ENCODE peak calls at places on chromosomes 11 and 22, in five cellular contexts. R is mesenchymal stem cell, S is pancreas, N is OCI-LY7, J is tibial artery. Y is an unnamed sample.

GRCh38 chr11:75490221-75491181 is 35.2 kb downstream of the GDPD5 start:
- DNase-seq in R (no peak), S (no peak), N (no peak), J (no peak), Y (no peak)

GRCh38 chr22:36505998-36506635 is 723 bp downstream of the FOXRED2 start:
- DNase-seq in R (no peak), S (no peak), N (no peak), J (peak; percentile 75), Y (no peak)

GRCh38 chr22:23282089-23282501 is 101.8 kb downstream of the BCR start:
- DNase-seq in R (peak; percentile 12), S (peak; percentile 39), N (no peak), J (peak; percentile 98), Y (no peak)

GRCh38 chr11:63862923-63863322 is 24.0 kb downstream of the MARK2 start:
- DNase-seq in R (peak; percentile 56), S (peak; percentile 70), N (no peak), J (no peak), Y (no peak)

GRCh38 chr22:27314276-27314807 is 487.2 kb downstream of the MN1 start:
- DNase-seq in R (no peak), S (peak; percentile 39), N (no peak), J (no peak), Y (peak; percentile 44)

GRCh38 chr11:848380-848931 is 5.8 kb downstream of the TSPAN4 start:
- DNase-seq in R (peak; percentile 50), S (no peak), N (peak; percentile 71), J (no peak), Y (peak; percentile 71)

GRCh38 chr11:88402784-88403183 is 65.2 kb upstream of the CTSC start:
- DNase-seq in R (peak; percentile 65), S (no peak), N (no peak), J (no peak), Y (no peak)

GRCh38 chr11:9017773-9018172 is 14.0 kb upstream of the NRIP3 start:
- DNase-seq in R (peak; percentile 45), S (peak; percentile 17), N (no peak), J (peak; percentile 70), Y (no peak)

GRCh38 chr22:31138126-31138525 is 2.2 kb downstream of the PLA2G3 start:
- DNase-seq in R (no peak), S (no peak), N (no peak), J (no peak), Y (no peak)

GRCh38 chr11:102615077-102615893 is 9.8 kb downstream of the MMP20 start:
- DNase-seq in R (no peak), S (no peak), N (no peak), J (no peak), Y (no peak)

GRCh38 chr11:92550411-92550810 is 325.8 kb downstream of the FAT3 start:
- DNase-seq in R (no peak), S (peak; percentile 49), N (no peak), J (no peak), Y (no peak)

GRCh38 chr11:19646921-19647320 is 65.7 kb upstream of the NAV2 start:
- DNase-seq in R (peak; percentile 93), S (no peak), N (no peak), J (no peak), Y (no peak)

GRCh38 chr22:29750029-29750428 is 16.8 kb downstream of the ZMAT5 start:
- DNase-seq in R (no peak), S (no peak), N (no peak), J (no peak), Y (no peak)

GRCh38 chr22:29747832-29748231 is 19.0 kb downstream of the ZMAT5 start:
- DNase-seq in R (no peak), S (no peak), N (no peak), J (no peak), Y (no peak)

GRCh38 chr22:29750559-29750958 is 16.2 kb downstream of the ZMAT5 start:
- DNase-seq in R (no peak), S (no peak), N (no peak), J (no peak), Y (no peak)

GRCh38 chr22:29751139-29751538 is 15.7 kb downstream of the ZMAT5 start:
- DNase-seq in R (no peak), S (no peak), N (peak; percentile 12), J (no peak), Y (no peak)

DNA sequence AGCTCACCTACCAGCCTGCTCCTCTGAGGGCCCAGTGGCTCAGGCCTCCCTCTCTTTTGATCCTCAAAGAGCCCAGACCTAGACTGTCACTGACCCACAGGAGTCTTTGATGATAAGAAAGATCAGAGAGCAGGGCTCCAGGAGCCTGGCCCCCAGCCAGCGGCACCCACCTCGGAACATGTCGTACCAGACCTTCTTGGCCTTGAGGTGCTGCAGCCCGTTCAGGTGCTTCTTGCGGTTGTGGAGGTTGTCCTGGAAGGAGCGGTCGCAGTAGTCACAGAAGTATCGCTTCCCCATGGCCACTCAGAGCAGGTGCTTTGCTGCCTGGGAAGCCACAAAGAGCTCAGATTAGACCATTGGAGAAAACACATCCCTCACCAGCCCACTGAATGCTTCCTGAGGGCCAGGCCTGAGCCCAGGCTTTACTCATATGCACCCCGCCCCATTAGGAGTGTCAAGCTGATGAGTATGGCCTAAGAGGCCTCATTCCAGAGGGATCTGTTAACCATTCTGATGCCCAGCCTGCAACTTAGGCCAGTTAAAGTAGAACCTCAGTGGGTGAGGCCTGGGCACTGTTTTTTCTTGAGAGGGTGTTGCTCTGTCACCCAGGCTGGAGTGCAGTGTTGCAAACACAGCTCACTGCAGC is 18.4 kb downstream of the ZMAT5 start:
- DNase-seq in R (no peak), S (no peak), N (no peak), J (no peak), Y (no peak)
- H3K36me3 ChIP-seq in R (peaks cover 56% of the 10 kb centered on the region), S (peaks cover 9% of the 10 kb centered on the region), N (no peaks in the 10 kb centered on the region), J (peaks cover 31% of the 10 kb centered on the region), Y (no peaks in the 10 kb centered on the region)

GRCh38 chr11:98772799-98773198 is 247.9 kb upstream of the CNTN5 start:
- DNase-seq in R (no peak), S (no peak), N (no peak), J (no peak), Y (no peak)
- H3K4me3 ChIP-seq in R (no peak overlapping the region), S (no peak overlapping the region), N (no peak overlapping the region), J (no peak overlapping the region), Y (no peak overlapping the region)

DNA sequence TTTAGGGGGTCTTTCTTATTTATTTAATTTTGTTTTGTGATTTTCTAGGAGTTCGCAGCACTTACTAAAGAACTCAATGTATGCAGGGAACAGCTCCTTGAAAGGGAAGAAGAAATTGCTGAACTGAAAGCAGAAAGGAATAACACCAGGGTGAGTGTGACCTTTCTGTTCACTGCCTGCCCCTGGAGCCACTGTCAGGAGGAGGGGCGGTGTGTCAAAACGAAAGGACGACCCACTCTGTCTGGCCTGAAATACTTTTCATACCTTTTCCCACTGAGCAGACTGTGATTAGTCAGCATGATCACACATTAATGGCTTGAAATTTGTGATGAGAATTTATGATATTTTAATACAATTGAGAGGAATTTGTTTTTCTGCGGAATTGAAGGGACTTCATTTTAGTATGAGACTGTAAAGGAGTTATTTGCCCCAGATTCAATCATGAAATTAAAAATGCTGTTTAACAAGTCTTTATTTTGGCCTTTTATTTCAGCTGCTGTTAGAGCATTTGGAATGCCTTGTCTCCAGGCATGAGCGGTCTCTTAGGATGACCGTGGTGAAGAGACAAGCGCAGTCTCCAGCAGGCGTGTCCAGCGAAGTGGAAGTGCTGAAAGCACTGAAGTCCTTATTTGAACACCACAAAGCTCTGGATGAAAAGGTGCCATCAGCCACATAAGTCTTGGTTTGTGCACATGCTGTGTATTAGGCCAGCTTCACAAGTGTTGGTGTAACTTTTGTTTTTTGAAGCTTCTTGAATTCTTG is 54.0 kb downstream of the PPFIA1 start:
- DNase-seq in R (peak; percentile 45), S (no peak), N (no peak), J (no peak), Y (no peak)
- H3K36me3 ChIP-seq in R (peaks cover 14% of the 10 kb centered on the region), S (peaks cover 9% of the 10 kb centered on the region), N (peaks cover 58% of the 10 kb centered on the region), J (peaks cover 30% of the 10 kb centered on the region), Y (no peaks in the 10 kb centered on the region)

GRCh38 chr22:43381693-43382092 is 30.1 kb upstream of the MPPED1 start:
- DNase-seq in R (peak; percentile 81), S (no peak), N (no peak), J (no peak), Y (no peak)

GRCh38 chr22:43376765-43377485 is 33.8 kb upstream of the SCUBE1 start:
- DNase-seq in R (no peak), S (peak; percentile 62), N (no peak), J (no peak), Y (no peak)

GRCh38 chr22:43377486-43377995 is 34.3 kb upstream of the MPPED1 start:
- DNase-seq in R (no peak), S (peak; percentile 18), N (no peak), J (no peak), Y (no peak)

GRCh38 chr22:43375951-43376455 is 32.8 kb upstream of the SCUBE1 start:
- DNase-seq in R (peak; percentile 51), S (no peak), N (no peak), J (no peak), Y (no peak)

DNA sequence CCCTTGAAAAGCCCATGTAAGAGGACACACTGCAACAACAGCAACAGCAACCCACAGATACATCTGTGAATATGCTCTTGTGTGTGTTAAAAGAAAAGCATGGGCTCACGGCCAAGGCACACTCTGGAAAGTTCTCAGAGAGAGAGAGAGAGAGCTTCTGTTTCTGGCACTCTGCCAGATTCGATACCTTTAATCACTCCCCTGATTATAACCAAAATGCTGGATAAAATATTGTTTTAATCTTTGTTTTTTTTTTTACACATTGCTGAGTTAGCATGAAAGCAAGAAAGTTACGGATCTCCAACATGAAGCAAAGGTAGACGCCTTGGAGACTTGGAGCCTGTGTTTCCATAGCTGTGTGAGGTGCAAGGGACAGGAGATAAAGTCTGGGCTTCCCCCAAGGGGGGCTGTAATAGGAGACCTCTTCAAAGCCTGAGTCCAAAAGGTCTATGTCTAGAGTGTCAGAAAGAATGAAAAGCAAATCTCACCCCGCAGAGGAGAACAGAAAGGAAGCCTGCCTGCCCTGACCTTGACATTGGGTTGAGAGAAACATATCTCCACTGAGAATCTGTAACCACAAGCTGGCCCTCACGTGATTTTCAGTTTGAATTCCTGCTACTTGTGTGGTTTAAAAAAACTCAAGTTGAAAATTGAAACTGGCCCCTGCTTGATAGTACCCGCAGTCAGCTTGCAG is 33.7 kb upstream of the MPPED1 start:
- DNase-seq in R (peak; percentile 79), S (peak; percentile 69), N (no peak), J (no peak), Y (peak; percentile 55)
- H3K4me3 ChIP-seq in R (no peak overlapping the region), S (no peak overlapping the region), N (no peak overlapping the region), J (no peak overlapping the region), Y (no peak overlapping the region)

DNA sequence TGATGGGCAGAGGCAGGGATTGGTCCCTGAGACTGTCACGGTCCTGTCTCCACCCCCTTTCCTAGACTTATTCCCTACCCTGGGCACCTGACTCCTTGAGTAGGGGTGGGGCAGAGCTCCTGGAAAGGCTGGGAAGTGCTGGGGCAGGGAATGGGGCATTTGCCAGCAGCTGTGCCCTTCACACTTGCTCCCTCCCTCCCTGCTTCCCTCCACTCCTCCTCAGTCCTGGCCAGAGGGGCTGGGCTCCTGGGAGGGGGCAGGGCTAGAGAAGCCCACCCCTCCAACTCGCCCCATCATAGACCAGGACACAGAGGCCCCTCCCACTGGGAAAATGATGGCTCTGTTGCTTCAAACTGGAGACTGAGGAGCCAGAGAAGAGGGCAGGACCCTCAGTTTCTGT is 11.6 kb downstream of the SCN2B start:
- DNase-seq in R (no peak), S (no peak), N (no peak), J (no peak), Y (no peak)
- H3K36me3 ChIP-seq in R (no peaks in the 10 kb centered on the region), S (no peaks in the 10 kb centered on the region), N (no peaks in the 10 kb centered on the region), J (no peaks in the 10 kb centered on the region), Y (no peaks in the 10 kb centered on the region)

GRCh38 chr22:37747715-37748100 is 50.9 kb downstream of the TRIOBP start:
- DNase-seq in R (no peak), S (no peak), N (no peak), J (no peak), Y (no peak)
- H3K4me3 ChIP-seq in R (peak overlapping the region; percentile 99), S (no peak overlapping the region), N (no peak overlapping the region), J (peak overlapping the region; percentile 98), Y (no peak overlapping the region)

Y was measured in hepatocyte.